ENCODE peak calls at places on chromosomes 7 and 10, in five cellular contexts. N is IMR-90, E is neuronal stem cell, U is trophoblast cell, G is H9. Q is an unnamed sample.

GRCh38 chr7:109136893-109137292 is 567.2 kb downstream of the DNAJB9 start:
- DNase-seq in N (no peak), E (no peak), U (no peak), G (no peak), Q (no peak)

GRCh38 chr7:67631496-67631895 is 634.9 kb downstream of the TYW1 start:
- DNase-seq in N (no peak), E (no peak), U (no peak), G (no peak), Q (no peak)

GRCh38 chr10:103145046-103145445 is 48.0 kb downstream of the NT5C2 start:
- DNase-seq in N (peak; percentile 82), E (no peak), U (no peak), G (no peak), Q (peak; percentile 42)

GRCh38 chr7:100705341-100705752 is 574 bp upstream of the POP7 start:
- DNase-seq in N (peak; percentile 59), E (peak; percentile 87), U (peak; percentile 59), G (peak; percentile 87), Q (no peak)

GRCh38 chr10:33252324-33252723 is 82.1 kb downstream of the NRP1 start:
- DNase-seq in N (no peak), E (no peak), U (no peak), G (no peak), Q (no peak)

GRCh38 chr10:32059472-32059871 is 3.2 kb upstream of the KIF5B start:
- DNase-seq in N (no peak), E (no peak), U (no peak), G (no peak), Q (no peak)

GRCh38 chr7:98685541-98685940 is 68.5 kb downstream of the NPTX2 start:
- DNase-seq in N (no peak), E (no peak), U (no peak), G (no peak), Q (no peak)

GRCh38 chr7:43491984-43492383 is 90.9 kb upstream of the STK17A start:
- DNase-seq in N (peak; percentile 66), E (no peak), U (no peak), G (no peak), Q (peak; percentile 17)

GRCh38 chr10:70982443-70982842 is 94.1 kb upstream of the PCBD1 start:
- DNase-seq in N (no peak), E (no peak), U (no peak), G (no peak), Q (peak; percentile 8)

GRCh38 chr10:77422491-77423338 is 214.9 kb downstream of the KCNMA1 start:
- DNase-seq in N (no peak), E (no peak), U (no peak), G (no peak), Q (peak; percentile 59)

GRCh38 chr7:73778801-73779389 is 8.8 kb upstream of the CLDN3 start:
- DNase-seq in N (no peak), E (no peak), U (no peak), G (no peak), Q (no peak)

GRCh38 chr10:37535459-37536246 is 321.8 kb downstream of the ZNF248 start:
- DNase-seq in N (no peak), E (no peak), U (peak; percentile 37), G (no peak), Q (no peak)
- H3K9me3 ChIP-seq in N (peaks cover 9% of the 10 kb centered on the region), E (peaks cover 24% of the 10 kb centered on the region), U (peaks cover 15% of the 10 kb centered on the region), G (peaks cover 25% of the 10 kb centered on the region), Q (no peaks in the 10 kb centered on the region)

DNA sequence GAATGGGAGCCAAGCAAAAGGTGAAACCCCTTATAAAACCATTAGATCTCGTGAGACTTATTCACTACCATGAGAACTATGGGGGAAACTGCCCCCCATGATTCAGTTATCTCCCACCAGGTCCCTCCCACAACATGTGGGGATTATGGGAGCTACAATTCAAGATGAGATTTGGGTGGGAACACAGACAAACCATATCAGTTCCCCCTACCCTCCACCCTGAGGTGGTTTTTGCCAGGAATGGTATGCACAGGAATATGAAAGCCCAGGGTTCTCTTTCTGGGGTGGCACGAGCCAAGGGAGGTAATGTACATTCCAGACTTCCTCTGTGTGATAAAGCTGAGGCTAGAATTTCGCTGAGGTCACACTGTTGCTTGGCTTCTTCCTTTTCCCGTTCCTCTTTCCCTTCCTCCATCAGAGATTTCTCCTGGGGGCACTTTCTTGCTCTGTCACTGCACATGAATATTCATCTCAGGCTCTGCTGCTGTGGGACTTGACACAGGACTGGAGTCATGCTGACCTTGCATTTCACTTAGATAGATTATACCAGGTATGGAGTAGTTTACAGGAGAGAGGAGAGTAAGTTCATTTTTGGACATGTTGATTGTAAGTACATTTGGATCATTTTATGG is 347.0 kb upstream of the MTPN start:
- DNase-seq in N (no peak), E (no peak), U (no peak), G (no peak), Q (no peak)
- H3K14ac ChIP-seq in N (no peak overlapping the region), E (no peak overlapping the region), U (no peak overlapping the region), G (no peak overlapping the region), Q (no peak overlapping the region)

GRCh38 chr10:22805304-22805703 is 90.9 kb upstream of the PIP4K2A start:
- DNase-seq in N (peak; percentile 58), E (no peak), U (no peak), G (no peak), Q (peak; percentile 76)

GRCh38 chr10:22807238-22807637 is 92.9 kb upstream of the PIP4K2A start:
- DNase-seq in N (no peak), E (no peak), U (no peak), G (no peak), Q (peak; percentile 72)

GRCh38 chr10:22816298-22816653 is 101.9 kb upstream of the PIP4K2A start:
- DNase-seq in N (peak; percentile 96), E (no peak), U (peak; percentile 24), G (no peak), Q (peak; percentile 97)

DNA sequence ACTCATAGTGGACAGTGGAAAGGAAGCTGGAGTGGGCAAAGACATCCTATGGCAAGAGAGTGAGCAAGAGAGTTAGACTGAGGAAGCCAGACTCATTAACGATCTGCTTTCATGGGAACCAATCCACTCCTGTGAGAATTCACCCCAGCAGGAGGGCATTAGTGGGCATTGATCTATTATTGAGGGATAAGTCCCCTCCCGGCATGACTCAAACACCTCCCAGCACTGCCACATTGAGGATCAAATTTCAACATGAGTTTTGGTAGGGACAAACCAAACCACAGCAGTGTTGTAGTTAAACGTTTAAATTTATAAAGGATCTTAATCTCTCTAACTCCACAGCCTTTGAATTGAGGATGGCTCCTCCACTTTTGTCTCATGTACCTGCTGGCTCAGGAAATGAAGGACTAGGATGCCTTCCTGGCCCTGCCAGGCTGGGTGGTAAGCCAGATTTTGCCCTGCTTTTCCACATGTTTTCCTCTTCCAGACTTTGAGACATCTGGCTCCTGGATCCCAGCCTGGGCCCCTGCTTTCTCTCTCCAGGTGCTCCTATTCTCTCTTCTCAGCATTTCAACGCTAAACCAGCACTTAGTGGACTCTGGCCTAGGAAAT is 96.4 kb upstream of the PIP4K2A start:
- DNase-seq in N (no peak), E (peak; percentile 29), U (no peak), G (peak; percentile 49), Q (no peak)
- H3K4ac ChIP-seq in N (peak overlapping the region; percentile 74), E (no peak overlapping the region), U (no peak overlapping the region), G (no peak overlapping the region), Q (no peak overlapping the region)

DNA sequence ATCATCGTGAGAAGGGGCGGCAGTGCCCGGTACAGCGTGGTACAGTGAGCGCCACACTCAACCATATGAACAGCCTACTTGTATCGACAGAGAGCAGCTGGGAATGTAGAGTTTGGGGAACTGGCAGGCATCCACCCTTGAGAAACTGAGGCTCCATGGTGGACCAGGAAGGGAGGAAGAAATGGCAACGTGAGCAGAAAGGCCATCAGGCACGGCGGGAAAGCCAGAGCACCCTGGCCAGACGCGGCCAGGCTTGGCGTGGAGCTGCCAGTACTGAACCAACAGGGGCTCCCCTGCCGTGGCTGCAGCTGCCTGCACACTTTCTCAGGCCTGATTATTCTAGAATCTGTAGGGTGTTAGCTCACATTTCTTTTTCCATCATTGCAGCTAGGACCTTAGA is 442.3 kb downstream of the PTPRN2 start:
- DNase-seq in N (no peak), E (no peak), U (no peak), G (no peak), Q (no peak)
- H3K9me3 ChIP-seq in N (peaks cover 62% of the 10 kb centered on the region), E (peaks cover 18% of the 10 kb centered on the region), U (peaks cover 66% of the 10 kb centered on the region), G (peaks cover 18% of the 10 kb centered on the region), Q (peaks cover 10% of the 10 kb centered on the region)

DNA sequence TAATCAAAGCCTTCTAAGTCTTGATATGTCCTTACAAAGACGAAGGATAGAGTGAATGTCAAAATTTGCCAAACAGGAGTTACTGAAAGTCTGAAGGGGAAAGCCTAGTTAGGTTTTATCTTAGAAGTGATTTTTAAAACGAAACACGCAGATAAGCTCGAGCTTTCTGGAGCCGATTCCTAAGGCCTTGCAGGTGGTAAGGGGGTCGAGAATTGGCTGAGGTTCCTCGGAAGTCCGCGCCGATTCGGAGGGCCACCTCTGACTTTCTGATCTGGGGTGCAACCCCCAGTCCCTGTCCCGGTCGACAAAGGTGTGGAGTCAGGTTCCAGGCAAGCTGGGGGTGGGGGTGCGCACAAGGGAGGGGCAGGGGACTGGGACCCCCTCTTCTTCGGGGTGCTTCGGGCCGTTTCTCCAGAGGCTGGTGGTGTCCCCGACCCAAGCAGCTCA is 730 bp upstream of the CUL1 start:
- DNase-seq in N (peak; percentile 23), E (no peak), U (no peak), G (no peak), Q (peak; percentile 26)
- H3K14ac ChIP-seq in N (peak overlapping the region; percentile 24), E (no peak overlapping the region), U (peak overlapping the region; percentile 76), G (peak overlapping the region; percentile 97), Q (no peak overlapping the region)

DNA sequence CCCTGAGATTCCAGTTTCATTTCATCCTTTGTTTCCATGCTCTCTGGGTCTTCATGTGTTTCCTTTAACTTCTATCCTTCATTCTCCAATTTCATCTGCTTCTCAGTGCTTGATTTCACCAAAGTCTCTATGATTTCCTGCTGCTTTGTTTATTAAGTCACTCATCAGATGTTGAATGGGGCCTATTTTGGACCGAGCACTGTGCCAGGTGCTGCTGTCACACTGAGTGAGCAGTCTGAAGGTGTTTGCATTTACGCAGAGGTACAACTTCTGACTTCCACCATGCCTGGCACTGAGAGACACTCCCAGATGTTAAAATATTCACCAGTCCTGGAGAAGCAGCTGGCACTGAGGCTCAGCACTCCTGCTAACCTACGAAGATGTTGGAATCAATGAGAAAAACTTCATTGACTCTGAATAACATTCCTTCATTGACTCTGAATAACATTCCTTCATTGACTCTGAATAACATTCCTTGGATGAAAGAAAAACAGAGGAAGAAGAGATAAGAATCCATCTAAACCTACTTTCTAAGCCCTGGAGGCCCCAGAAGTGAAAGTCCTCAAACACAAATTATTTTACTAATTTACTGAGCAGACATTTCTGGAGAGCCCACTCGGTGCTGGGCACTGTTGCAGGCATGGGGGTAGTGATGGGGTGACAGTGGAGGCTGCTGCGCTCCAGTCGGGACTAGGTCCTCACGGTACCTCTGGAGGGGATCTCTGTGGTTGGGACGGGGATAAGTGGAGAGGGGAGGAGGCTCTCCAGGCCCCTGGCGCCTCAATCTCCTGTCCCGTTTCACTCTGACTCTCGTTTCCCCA is 254.0 kb downstream of the WDR37 start:
- DNase-seq in N (no peak), E (no peak), U (no peak), G (peak; percentile 73), Q (no peak)
- H3K4ac ChIP-seq in N (no peak overlapping the region), E (no peak overlapping the region), U (no peak overlapping the region), G (peak overlapping the region; percentile 96), Q (no peak overlapping the region)

GRCh38 chr7:145624618-145625017 is 492.0 kb upstream of the CNTNAP2 start:
- DNase-seq in N (no peak), E (no peak), U (no peak), G (no peak), Q (no peak)
- H3K9me3 ChIP-seq in N (peaks cover 5% of the 10 kb centered on the region), E (no peaks in the 10 kb centered on the region), U (no peaks in the 10 kb centered on the region), G (no peaks in the 10 kb centered on the region), Q (peaks cover 13% of the 10 kb centered on the region)

DNA sequence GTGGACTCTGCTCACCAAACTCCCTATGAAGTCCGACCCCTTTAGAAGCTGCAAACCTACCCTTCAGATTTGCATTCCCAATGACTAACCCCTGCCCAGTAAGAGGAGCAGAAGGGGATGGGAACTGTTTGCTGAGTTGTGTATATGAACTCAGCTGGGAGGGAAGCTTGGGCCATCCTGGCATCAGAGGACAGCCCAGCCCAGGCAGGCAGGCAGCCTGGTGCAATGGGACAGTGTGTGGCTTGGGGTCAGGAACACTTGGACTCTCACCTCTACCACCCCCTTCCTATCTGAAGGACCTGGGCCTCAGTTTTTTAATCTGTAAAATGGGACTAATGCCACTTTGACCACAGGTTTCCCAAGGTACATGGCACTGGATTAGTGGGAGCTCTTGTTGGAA is 147.4 kb upstream of the GPR26 start:
- DNase-seq in N (no peak), E (no peak), U (no peak), G (no peak), Q (no peak)
- H3K14ac ChIP-seq in N (no peak overlapping the region), E (no peak overlapping the region), U (no peak overlapping the region), G (no peak overlapping the region), Q (no peak overlapping the region)